ENCODE peak calls at places on chromosomes 2 and 18, in four cellular contexts. K is body of pancreas, Y is heart left ventricle, F is testis. W is an unnamed sample.

GRCh38 chr18:52617931-52618330 is 277.9 kb downstream of the DCC start:
- DNase-seq in K (no peak), Y (no peak), F (no peak), W (no peak)

GRCh38 chr2:18122544-18123210 is 244.2 kb downstream of the KCNS3 start:
- DNase-seq in K (no peak), Y (no peak), F (no peak), W (no peak)

GRCh38 chr2:227606476-227606875 is 7.8 kb downstream of the SCYGR2 start:
- DNase-seq in K (no peak), Y (no peak), F (no peak), W (no peak)

GRCh38 chr2:88057437-88057844 is 1.9 kb upstream of the KRCC1 start:
- DNase-seq in K (no peak), Y (no peak), F (no peak), W (no peak)

GRCh38 chr18:57004366-57005121 is 142.3 kb upstream of the BOD1L2 start:
- DNase-seq in K (no peak), Y (no peak), F (no peak), W (no peak)

GRCh38 chr2:162073776-162074578 is at the start of gene DPP4:
- DNase-seq in K (peak; percentile 69), Y (peak; percentile 30), F (peak; percentile 18), W (peak; percentile 87)

GRCh38 chr2:212667751-212668316 is 129.2 kb upstream of the ERBB4 start:
- DNase-seq in K (no peak), Y (no peak), F (no peak), W (no peak)

GRCh38 chr2:179233037-179233436 is 31.6 kb downstream of the SESTD1 start:
- DNase-seq in K (no peak), Y (no peak), F (no peak), W (no peak)

GRCh38 chr2:226446406-226447001 is 353.1 kb downstream of the IRS1 start:
- DNase-seq in K (no peak), Y (no peak), F (no peak), W (no peak)

GRCh38 chr2:232525796-232526195 is at the start of gene CHRND:
- DNase-seq in K (peak; percentile 70), Y (no peak), F (peak; percentile 45), W (no peak)

GRCh38 chr2:170157025-170157684 is 20.8 kb upstream of the MYO3B start:
- DNase-seq in K (no peak), Y (no peak), F (no peak), W (no peak)

GRCh38 chr2:1480671-1481076 is 67.4 kb downstream of the TPO start:
- DNase-seq in K (no peak), Y (no peak), F (no peak), W (peak; percentile 49)

GRCh38 chr2:238039985-238040384 is 20.8 kb upstream of the SCLY start:
- DNase-seq in K (no peak), Y (no peak), F (no peak), W (no peak)

GRCh38 chr2:168155680-168156079 is 91.7 kb downstream of the STK39 start:
- DNase-seq in K (no peak), Y (no peak), F (no peak), W (no peak)

GRCh38 chr2:166042768-166043390 is 84.9 kb downstream of the SCN1A start:
- DNase-seq in K (no peak), Y (no peak), F (no peak), W (no peak)

GRCh38 chr2:132936261-132936660 is 266.3 kb upstream of the LYPD1 start:
- DNase-seq in K (no peak), Y (no peak), F (no peak), W (no peak)

GRCh38 chr2:10028407-10028987 is 14.9 kb upstream of the KLF11 start:
- DNase-seq in K (no peak), Y (no peak), F (no peak), W (no peak)

GRCh38 chr2:38178142-38178541 is 102.2 kb upstream of the CYP1B1 start:
- DNase-seq in K (no peak), Y (no peak), F (peak; percentile 74), W (no peak)

GRCh38 chr18:3758531-3758930 is 308.6 kb downstream of the TGIF1 start:
- DNase-seq in K (no peak), Y (no peak), F (no peak), W (no peak)

GRCh38 chr18:79798999-79799370 is 1.2 kb downstream of the KCNG2 start:
- DNase-seq in K (no peak), Y (no peak), F (no peak), W (peak; percentile 70)

GRCh38 chr2:200455958-200456421 is 53.9 kb downstream of the KCTD18 start:
- DNase-seq in K (no peak), Y (no peak), F (no peak), W (peak; percentile 76)

GRCh38 chr2:30324245-30324644 is 92.9 kb downstream of the LBH start:
- DNase-seq in K (no peak), Y (no peak), F (no peak), W (no peak)

GRCh38 chr2:98559581-98559980 is 48.7 kb downstream of the COA5 start:
- DNase-seq in K (no peak), Y (no peak), F (no peak), W (no peak)

GRCh38 chr2:232444409-232445148 is 11.4 kb upstream of the ALPI start:
- DNase-seq in K (peak; percentile 58), Y (no peak), F (peak; percentile 70), W (no peak)

GRCh38 chr18:40357536-40357935 is 1597.5 kb upstream of the PIK3C3 start:
- DNase-seq in K (no peak), Y (no peak), F (no peak), W (no peak)

GRCh38 chr18:72866901-72867701 is 686 bp downstream of the NETO1 start:
- DNase-seq in K (no peak), Y (no peak), F (no peak), W (peak; percentile 77)

GRCh38 chr2:49616800-49617199 is 462.5 kb upstream of the FSHR start:
- DNase-seq in K (no peak), Y (no peak), F (no peak), W (no peak)

GRCh38 chr2:72581560-72582181 is 244.2 kb downstream of the EXOC6B start:
- DNase-seq in K (no peak), Y (no peak), F (no peak), W (no peak)

GRCh38 chr18:5309888-5310470 is 14.5 kb upstream of the ZBTB14 start:
- DNase-seq in K (no peak), Y (no peak), F (no peak), W (no peak)

GRCh38 chr2:86747708-86748627 is 27.9 kb downstream of the RMND5A start:
- DNase-seq in K (no peak), Y (no peak), F (no peak), W (no peak)

GRCh38 chr18:8366656-8367055 is 242.6 kb upstream of the RAB12 start:
- DNase-seq in K (peak; percentile 29), Y (no peak), F (no peak), W (no peak)

GRCh38 chr2:107809835-107810234 is 16.9 kb upstream of the RGPD4 start:
- DNase-seq in K (no peak), Y (no peak), F (no peak), W (no peak)

GRCh38 chr2:236644502-236644911 is 74.9 kb downstream of the ACKR3 start:
- DNase-seq in K (no peak), Y (peak; percentile 4), F (no peak), W (no peak)

DNA sequence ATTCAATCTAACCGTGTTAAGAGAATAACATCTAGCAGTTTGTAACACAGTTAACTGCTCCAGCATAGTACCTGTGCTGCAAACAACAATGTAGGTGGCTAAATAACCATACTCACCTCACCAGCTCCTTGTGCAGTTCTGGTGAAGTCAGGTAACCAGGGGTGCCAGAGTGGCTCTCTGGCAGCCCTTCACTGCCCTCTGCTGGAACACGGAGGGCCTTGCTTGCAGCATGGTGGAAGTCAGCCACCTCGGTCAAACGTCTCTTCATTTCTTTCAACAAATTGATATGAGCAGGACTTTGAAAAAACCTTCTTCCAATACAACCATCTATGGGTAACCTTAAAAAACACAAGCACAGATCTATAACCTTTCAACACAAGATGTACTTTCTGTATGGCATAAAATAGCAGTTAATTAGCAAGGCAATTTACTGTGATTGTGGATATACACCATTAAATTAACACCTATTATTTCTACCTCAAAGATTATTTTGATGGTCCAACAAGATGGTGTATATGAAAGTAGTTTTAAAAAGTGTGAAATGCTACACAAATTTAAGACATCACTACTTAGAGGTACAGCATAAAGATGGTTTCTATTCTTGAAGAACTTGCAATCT is 56.6 kb downstream of the EPG5 start:
- DNase-seq in K (peak; percentile 41), Y (peak; percentile 27), F (peak; percentile 44), W (peak; percentile 87)
- H3K36me3 ChIP-seq in K (peaks cover 25% of the 10 kb centered on the region), Y (no peaks in the 10 kb centered on the region), F (no peaks in the 10 kb centered on the region), W (peaks cover 83% of the 10 kb centered on the region)

GRCh38 chr18:2304378-2305175 is 266.7 kb downstream of the METTL4 start:
- DNase-seq in K (no peak), Y (no peak), F (no peak), W (no peak)

GRCh38 chr18:2303517-2304238 is 267.6 kb downstream of the METTL4 start:
- DNase-seq in K (no peak), Y (no peak), F (no peak), W (no peak)

GRCh38 chr18:2302012-2302411 is 269.3 kb downstream of the METTL4 start:
- DNase-seq in K (no peak), Y (no peak), F (no peak), W (no peak)

GRCh38 chr18:2301316-2301715 is 270.0 kb downstream of the METTL4 start:
- DNase-seq in K (no peak), Y (no peak), F (no peak), W (no peak)

DNA sequence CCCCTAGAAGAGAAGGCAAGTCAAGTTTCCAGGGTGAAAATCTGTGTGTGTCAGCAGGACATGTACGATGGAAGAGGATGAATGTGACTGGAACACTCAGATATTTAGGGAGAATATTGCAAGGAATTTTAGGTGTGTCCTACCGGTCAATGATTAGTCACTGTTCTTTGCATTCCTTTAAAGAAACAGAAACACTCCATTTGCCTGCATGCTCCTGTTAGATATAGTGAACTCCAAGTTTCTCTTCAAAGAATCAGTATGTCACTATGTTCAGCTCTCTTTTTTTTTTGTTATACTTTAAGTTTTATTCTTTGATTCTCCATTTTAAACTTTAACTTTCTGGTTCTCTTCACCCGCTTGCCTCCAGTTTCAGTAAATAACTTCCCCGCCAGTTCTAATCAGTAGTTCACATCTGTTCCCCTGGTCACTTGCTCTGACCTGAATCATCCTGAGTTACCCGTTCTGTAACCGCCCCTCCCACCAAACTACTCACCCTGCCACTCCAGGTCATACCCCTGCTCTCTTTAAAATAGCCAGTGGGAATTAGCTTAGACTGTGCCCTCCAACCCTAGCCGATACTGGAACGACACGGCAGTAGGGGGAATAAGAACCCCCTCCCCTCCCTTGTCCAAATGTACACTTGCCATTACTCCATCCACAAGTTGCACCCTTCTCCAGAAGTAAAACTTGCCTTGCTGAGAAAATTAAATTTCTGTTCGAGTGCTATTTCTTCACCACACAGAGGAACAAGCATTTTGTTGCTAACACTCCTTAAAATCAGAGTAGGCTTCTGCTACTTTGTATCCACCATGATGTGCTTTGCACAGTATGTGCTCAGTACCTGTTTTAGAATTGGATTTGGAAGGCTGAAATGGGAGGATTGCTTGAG is 268.4 kb downstream of the METTL4 start:
- DNase-seq in K (no peak), Y (no peak), F (no peak), W (no peak)
- TF ChIP-seq POLR2A in K (no peak), Y (no peak), F (no peak), W (no peak)

DNA sequence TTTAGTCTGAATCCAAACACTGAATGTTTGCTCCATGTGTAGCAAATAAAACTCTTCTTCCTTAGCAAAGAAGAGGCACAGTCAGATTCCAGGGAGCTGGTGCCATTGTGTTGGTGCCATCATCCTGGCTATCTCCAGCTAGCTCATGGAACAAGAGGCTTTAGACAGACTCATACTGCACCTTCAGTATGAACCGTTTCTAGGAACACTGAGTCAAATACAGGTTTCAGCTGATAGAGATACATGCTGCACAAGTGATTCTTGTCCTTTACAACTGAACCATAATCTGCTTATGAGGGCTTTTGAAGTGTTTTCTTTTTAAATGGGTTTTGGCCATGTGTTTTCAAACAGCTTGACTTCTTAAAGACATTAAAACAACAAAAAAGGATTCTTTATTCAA is 57.9 kb downstream of the DYNC1I2 start:
- DNase-seq in K (no peak), Y (no peak), F (no peak), W (no peak)
- H3K36me3 ChIP-seq in K (peaks cover 21% of the 10 kb centered on the region), Y (no peaks in the 10 kb centered on the region), F (no peaks in the 10 kb centered on the region), W (no peaks in the 10 kb centered on the region)

GRCh38 chr2:70143314-70144150 is 47.3 kb downstream of the C2orf42 start:
- DNase-seq in K (peak; percentile 64), Y (peak; percentile 64), F (peak; percentile 88), W (peak; percentile 87)
- TF ChIP-seq POLR2A in K (no peak), Y (no peak), F (peak; percentile 24), W (no peak)